ENCODE peak calls at places on chromosome 6, in five cellular contexts. V is iPS-NIHi11; A is NCI-H69; Y is NCI-H2081; B is stimulated activated CD4-positive, alpha-beta T cell treated with anti-CD3 and anti-CD28 coated beads, Interleukin-2, amount 100 ng/mL, for 24 hours. U is an unnamed sample.

GRCh38 chr6:11473008-11473740 is 64.4 kb upstream of the TMEM170B start:
- DNase-seq in V (no peak), A (no peak), Y (no peak), B (no peak), U (no peak)

GRCh38 chr6:47235964-47236760 is 73.5 kb downstream of the TNFRSF21 start:
- DNase-seq in V (no peak), A (peak), Y (peak), B (no peak), U (peak)

GRCh38 chr6:142944126-142945066 is 580 bp downstream of the HIVEP2 start:
- DNase-seq in V (peak), A (peak), Y (peak), B (peak), U (no peak)

GRCh38 chr6:139028242-139028657 is 295 bp upstream of the ABRACL start:
- DNase-seq in V (no peak), A (no peak), Y (no peak), B (no peak), U (no peak)

GRCh38 chr6:155543141-155543870 is 87.7 kb upstream of the NOX3 start:
- DNase-seq in V (no peak), A (no peak), Y (no peak), B (no peak), U (no peak)

GRCh38 chr6:127385668-127386385 is 42.4 kb upstream of the ECHDC1 start:
- DNase-seq in V (no peak), A (no peak), Y (no peak), B (no peak), U (no peak)

GRCh38 chr6:114260810-114261209 is 82.0 kb downstream of the HS3ST5 start:
- DNase-seq in V (no peak), A (no peak), Y (no peak), B (no peak), U (no peak)

GRCh38 chr6:2563635-2564034 is 187.1 kb downstream of the MYLK4 start:
- DNase-seq in V (no peak), A (no peak), Y (no peak), B (no peak), U (no peak)

GRCh38 chr6:126701799-126702198 is 361.9 kb downstream of the CENPW start:
- DNase-seq in V (no peak), A (peak), Y (no peak), B (no peak), U (no peak)

GRCh38 chr6:88165087-88165876 is 865 bp downstream of the CNR1 start:
- DNase-seq in V (no peak), A (peak), Y (peak), B (no peak), U (no peak)

GRCh38 chr6:4655196-4656025 is 120.8 kb upstream of the CDYL start:
- DNase-seq in V (no peak), A (no peak), Y (no peak), B (no peak), U (no peak)

GRCh38 chr6:118097576-118097975 is 190.5 kb downstream of the SLC35F1 start:
- DNase-seq in V (no peak), A (no peak), Y (no peak), B (no peak), U (no peak)

GRCh38 chr6:33979750-33980149 is 166.1 kb downstream of the GRM4 start:
- DNase-seq in V (no peak), A (no peak), Y (no peak), B (no peak), U (no peak)

GRCh38 chr6:113669641-113670040 is 187.5 kb upstream of the MARCKS start:
- DNase-seq in V (no peak), A (no peak), Y (no peak), B (no peak), U (no peak)

GRCh38 chr6:112717401-112717800 is 370.3 kb downstream of the RFPL4B start:
- DNase-seq in V (no peak), A (no peak), Y (no peak), B (no peak), U (no peak)

GRCh38 chr6:138107752-138108592 is 753 bp upstream of the PERP start:
- DNase-seq in V (peak), A (peak), Y (peak), B (no peak), U (no peak)

GRCh38 chr6:106872044-106872443 is 102.5 kb downstream of the CD24 start:
- DNase-seq in V (no peak), A (no peak), Y (no peak), B (no peak), U (no peak)

GRCh38 chr6:14984454-14984853 is 261.4 kb upstream of the JARID2 start:
- DNase-seq in V (no peak), A (peak), Y (no peak), B (no peak), U (no peak)

GRCh38 chr6:163262080-163262479 is 152.4 kb upstream of the QKI start:
- DNase-seq in V (no peak), A (no peak), Y (no peak), B (no peak), U (no peak)

GRCh38 chr6:157585274-157586087 is 204.5 kb downstream of the ZDHHC14 start:
- DNase-seq in V (no peak), A (no peak), Y (no peak), B (peak), U (no peak)

GRCh38 chr6:109705258-109705657 is 14.2 kb downstream of the FIG4 start:
- DNase-seq in V (peak), A (peak), Y (peak), B (peak), U (peak)

GRCh38 chr6:166757226-166758135 is 130.4 kb upstream of the RPS6KA2 start:
- DNase-seq in V (no peak), A (no peak), Y (no peak), B (no peak), U (peak)

GRCh38 chr6:30884521-30885480 is 482 bp downstream of the DDR1 start:
- DNase-seq in V (peak), A (peak), Y (peak), B (peak), U (no peak)

GRCh38 chr6:124800222-124800621 is 162.0 kb upstream of the RNF217 start:
- DNase-seq in V (no peak), A (no peak), Y (no peak), B (no peak), U (no peak)

GRCh38 chr6:110590821-110591351 is 114.5 kb upstream of the SLC22A16 start:
- DNase-seq in V (no peak), A (no peak), Y (no peak), B (peak), U (no peak)

GRCh38 chr6:130303436-130303835 is 62.4 kb upstream of the TMEM200A start:
- DNase-seq in V (no peak), A (no peak), Y (no peak), B (no peak), U (no peak)

GRCh38 chr6:139313229-139313628 is 21.4 kb upstream of the TXLNB start:
- DNase-seq in V (peak), A (no peak), Y (no peak), B (no peak), U (no peak)

GRCh38 chr6:15399651-15400470 is 154.0 kb downstream of the JARID2 start:
- DNase-seq in V (peak), A (peak), Y (peak), B (no peak), U (no peak)

U was measured in NCI-H1092.